ENCODE peak calls at places on chromosomes 2 and 18, in seven cellular contexts. One of them, this sample, is unnamed.

GRCh38 chr18:54802686-54803395 is 25.4 kb upstream of the RAB27B start:
- DNase-seq in SK-N-SH: no peak
- DNase-seq in HCT116: no peak
- DNase-seq in GM12878: no peak
- DNase-seq in H1: no peak
- DNase-seq in K562: no peak
- DNase-seq in HepG2: no peak
- DNase-seq in this sample: no peak

GRCh38 chr2:63755216-63755615 is 86.5 kb upstream of the UGP2 start:
- DNase-seq in HepG2: no peak
- DNase-seq in K562: no peak
- DNase-seq in H1: no peak
- DNase-seq in SK-N-SH: no peak
- DNase-seq in GM12878: no peak
- DNase-seq in HCT116: no peak
- DNase-seq in this sample: no peak

GRCh38 chr2:217735899-217736298 is 266.9 kb downstream of the TNS1 start:
- DNase-seq in HCT116: no peak
- DNase-seq in H1: no peak
- DNase-seq in HepG2: no peak
- DNase-seq in K562: no peak
- DNase-seq in SK-N-SH: no peak
- DNase-seq in GM12878: no peak
- DNase-seq in this sample: no peak

GRCh38 chr2:218323526-218324472 is 31.5 kb upstream of the TMBIM1 start:
- DNase-seq in K562: no peak
- DNase-seq in SK-N-SH: no peak
- DNase-seq in HCT116: no peak
- DNase-seq in GM12878: no peak
- DNase-seq in HepG2: peak
- DNase-seq in H1: peak
- DNase-seq in this sample: peak

GRCh38 chr2:180050246-180050645 is 43.1 kb upstream of the CWC22 start:
- DNase-seq in HepG2: no peak
- DNase-seq in H1: no peak
- DNase-seq in HCT116: no peak
- DNase-seq in GM12878: no peak
- DNase-seq in SK-N-SH: no peak
- DNase-seq in K562: no peak
- DNase-seq in this sample: no peak

GRCh38 chr18:76981388-76981968 is 151.1 kb downstream of the MBP start:
- DNase-seq in H1: peak
- DNase-seq in HepG2: no peak
- DNase-seq in HCT116: no peak
- DNase-seq in GM12878: peak
- DNase-seq in SK-N-SH: no peak
- DNase-seq in K562: no peak
- DNase-seq in this sample: peak

GRCh38 chr2:127968610-127969339 is 59.1 kb downstream of the SAP130 start:
- DNase-seq in GM12878: no peak
- DNase-seq in HCT116: no peak
- DNase-seq in K562: no peak
- DNase-seq in H1: no peak
- DNase-seq in HepG2: no peak
- DNase-seq in SK-N-SH: no peak
- DNase-seq in this sample: no peak

GRCh38 chr2:143162997-143163396 is 33.8 kb downstream of the ARHGAP15 start:
- DNase-seq in GM12878: no peak
- DNase-seq in HCT116: no peak
- DNase-seq in K562: no peak
- DNase-seq in HepG2: no peak
- DNase-seq in SK-N-SH: no peak
- DNase-seq in H1: no peak
- DNase-seq in this sample: no peak

GRCh38 chr18:23812566-23813440 is 123.5 kb downstream of the LAMA3 start:
- DNase-seq in H1: no peak
- DNase-seq in GM12878: no peak
- DNase-seq in HepG2: no peak
- DNase-seq in SK-N-SH: peak
- DNase-seq in HCT116: peak
- DNase-seq in K562: peak
- DNase-seq in this sample: peak

GRCh38 chr2:112182581-112183034 is 44.4 kb downstream of the FBLN7 start:
- DNase-seq in SK-N-SH: no peak
- DNase-seq in K562: no peak
- DNase-seq in GM12878: no peak
- DNase-seq in H1: no peak
- DNase-seq in HepG2: no peak
- DNase-seq in HCT116: no peak
- DNase-seq in this sample: no peak

GRCh38 chr18:55633032-55633431 is 45.0 kb upstream of the TCF4 start:
- DNase-seq in HCT116: no peak
- DNase-seq in GM12878: no peak
- DNase-seq in SK-N-SH: no peak
- DNase-seq in HepG2: no peak
- DNase-seq in H1: no peak
- DNase-seq in K562: no peak
- DNase-seq in this sample: peak

GRCh38 chr2:29463181-29463900 is 348.1 kb downstream of the CLIP4 start:
- DNase-seq in HepG2: no peak
- DNase-seq in K562: no peak
- DNase-seq in GM12878: no peak
- DNase-seq in H1: no peak
- DNase-seq in HCT116: no peak
- DNase-seq in SK-N-SH: no peak
- DNase-seq in this sample: no peak

GRCh38 chr2:74262681-74263080 is 64.3 kb downstream of the MTHFD2 start:
- DNase-seq in K562: no peak
- DNase-seq in GM12878: no peak
- DNase-seq in SK-N-SH: no peak
- DNase-seq in HepG2: no peak
- DNase-seq in H1: no peak
- DNase-seq in HCT116: no peak
- DNase-seq in this sample: no peak

GRCh38 chr18:21306368-21306767 is 64.3 kb downstream of the GREB1L start:
- DNase-seq in SK-N-SH: no peak
- DNase-seq in H1: no peak
- DNase-seq in GM12878: no peak
- DNase-seq in K562: no peak
- DNase-seq in HepG2: no peak
- DNase-seq in HCT116: no peak
- DNase-seq in this sample: no peak

GRCh38 chr2:44184106-44184505 is 15.4 kb downstream of the PPM1B start:
- DNase-seq in SK-N-SH: no peak
- DNase-seq in HCT116: no peak
- DNase-seq in K562: no peak
- DNase-seq in GM12878: no peak
- DNase-seq in HepG2: no peak
- DNase-seq in H1: no peak
- DNase-seq in this sample: no peak

GRCh38 chr18:54607213-54607934 is 16.3 kb downstream of the DYNAP start:
- DNase-seq in H1: peak
- DNase-seq in GM12878: no peak
- DNase-seq in SK-N-SH: no peak
- DNase-seq in HepG2: peak
- DNase-seq in K562: peak
- DNase-seq in HCT116: no peak
- DNase-seq in this sample: no peak

GRCh38 chr2:67394734-67395133 is 2.4 kb upstream of the ETAA1 start:
- DNase-seq in SK-N-SH: no peak
- DNase-seq in HCT116: no peak
- DNase-seq in GM12878: no peak
- DNase-seq in K562: no peak
- DNase-seq in HepG2: no peak
- DNase-seq in H1: no peak
- DNase-seq in this sample: no peak

GRCh38 chr2:61887684-61888303 is 662 bp downstream of the CCT4 start:
- DNase-seq in HCT116: no peak
- DNase-seq in SK-N-SH: peak
- DNase-seq in H1: no peak
- DNase-seq in GM12878: no peak
- DNase-seq in K562: peak
- DNase-seq in HepG2: peak
- DNase-seq in this sample: no peak

GRCh38 chr2:220701115-220701514 is 871.0 kb downstream of the EPHA4 start:
- DNase-seq in SK-N-SH: no peak
- DNase-seq in H1: no peak
- DNase-seq in HepG2: no peak
- DNase-seq in K562: no peak
- DNase-seq in GM12878: no peak
- DNase-seq in HCT116: no peak
- DNase-seq in this sample: no peak

GRCh38 chr2:177610813-177611212 is 218.2 kb downstream of the AGPS start:
- DNase-seq in H1: no peak
- DNase-seq in SK-N-SH: no peak
- DNase-seq in HepG2: no peak
- DNase-seq in K562: no peak
- DNase-seq in GM12878: no peak
- DNase-seq in HCT116: no peak
- DNase-seq in this sample: no peak

GRCh38 chr2:177602611-177603164 is 210.1 kb downstream of the AGPS start:
- DNase-seq in H1: no peak
- DNase-seq in SK-N-SH: no peak
- DNase-seq in GM12878: no peak
- DNase-seq in K562: no peak
- DNase-seq in HCT116: no peak
- DNase-seq in HepG2: peak
- DNase-seq in this sample: no peak

GRCh38 chr2:177604291-177605065 is 211.9 kb downstream of the AGPS start:
- DNase-seq in HCT116: peak
- DNase-seq in SK-N-SH: peak
- DNase-seq in H1: no peak
- DNase-seq in HepG2: peak
- DNase-seq in GM12878: no peak
- DNase-seq in K562: peak
- DNase-seq in this sample: peak

GRCh38 chr2:177603734-177604133 is 211.2 kb downstream of the AGPS start:
- DNase-seq in H1: no peak
- DNase-seq in HepG2: no peak
- DNase-seq in K562: no peak
- DNase-seq in GM12878: no peak
- DNase-seq in SK-N-SH: no peak
- DNase-seq in HCT116: no peak
- DNase-seq in this sample: no peak

GRCh38 chr2:177606636-177607035 is 214.1 kb downstream of the AGPS start:
- DNase-seq in K562: no peak
- DNase-seq in SK-N-SH: no peak
- DNase-seq in GM12878: no peak
- DNase-seq in HepG2: no peak
- DNase-seq in HCT116: no peak
- DNase-seq in H1: no peak
- DNase-seq in this sample: no peak
- TF ChIP-seq JUND in K562: peak
- TF ChIP-seq JUND in SK-N-SH: no peak
- TF ChIP-seq JUND in GM12878: no peak
- TF ChIP-seq JUND in HepG2: no peak
- TF ChIP-seq JUND in HCT116: no peak
- TF ChIP-seq JUND in H1: no peak
- TF ChIP-seq JUND in this sample: no peak

GRCh38 chr2:37232131-37232933 is 874 bp downstream of the NDUFAF7 start:
- DNase-seq in HCT116: no peak
- DNase-seq in H1: no peak
- DNase-seq in SK-N-SH: peak
- DNase-seq in K562: peak
- DNase-seq in GM12878: no peak
- DNase-seq in HepG2: peak
- DNase-seq in this sample: peak
- TF ChIP-seq JUND in HCT116: no peak
- TF ChIP-seq JUND in H1: no peak
- TF ChIP-seq JUND in SK-N-SH: no peak
- TF ChIP-seq JUND in K562: no peak
- TF ChIP-seq JUND in GM12878: no peak
- TF ChIP-seq JUND in HepG2: no peak
- TF ChIP-seq JUND in this sample: no peak

DNA sequence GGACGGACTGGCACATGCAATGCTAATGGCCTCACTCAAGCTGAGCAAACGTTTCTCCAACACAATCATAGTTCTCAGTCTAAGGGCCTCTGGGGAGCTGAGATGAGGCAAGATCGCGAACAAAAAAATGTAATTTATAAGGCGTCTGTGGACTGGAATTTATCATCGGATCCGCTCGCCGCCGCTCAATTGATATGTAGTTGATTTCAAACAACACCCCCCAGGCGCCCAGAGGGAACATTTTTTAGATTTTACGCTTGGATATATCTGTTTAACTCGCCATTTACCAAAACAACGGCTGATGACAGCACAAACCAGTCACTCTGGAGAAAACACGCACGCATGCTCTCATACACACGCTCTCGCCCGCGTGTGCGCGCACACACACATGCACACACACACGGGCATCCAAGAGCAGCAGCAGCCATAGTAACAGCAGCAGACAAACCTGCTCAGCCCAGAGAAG is 335.8 kb downstream of the SMAD2 start:
- DNase-seq in K562: no peak
- DNase-seq in SK-N-SH: peak
- DNase-seq in HepG2: no peak
- DNase-seq in GM12878: no peak
- DNase-seq in HCT116: no peak
- DNase-seq in H1: no peak
- DNase-seq in this sample: no peak
- TF ChIP-seq JUND in K562: no peak
- TF ChIP-seq JUND in SK-N-SH: no peak
- TF ChIP-seq JUND in HepG2: no peak
- TF ChIP-seq JUND in GM12878: no peak
- TF ChIP-seq JUND in HCT116: no peak
- TF ChIP-seq JUND in H1: no peak
- TF ChIP-seq JUND in this sample: no peak

GRCh38 chr2:53768233-53768542 is 584 bp downstream of the CHAC2 start:
- DNase-seq in SK-N-SH: no peak
- DNase-seq in GM12878: no peak
- DNase-seq in K562: peak
- DNase-seq in HCT116: no peak
- DNase-seq in H1: no peak
- DNase-seq in HepG2: no peak
- DNase-seq in this sample: peak
- TF ChIP-seq JUND in SK-N-SH: no peak
- TF ChIP-seq JUND in GM12878: no peak
- TF ChIP-seq JUND in K562: no peak
- TF ChIP-seq JUND in HCT116: no peak
- TF ChIP-seq JUND in H1: no peak
- TF ChIP-seq JUND in HepG2: no peak
- TF ChIP-seq JUND in this sample: no peak